ENCODE peak calls at places on chromosomes 16 and 17, in five cellular contexts. A is thyroid gland, Z is tibial nerve, K is GM12891, T is GM12878. V is an unnamed sample.

GRCh38 chr17:66255112-66255511 is 25.9 kb upstream of the APOH start:
- DNase-seq in A (peak; percentile 8), Z (peak; percentile 60), K (no peak), T (no peak), V (peak; percentile 56)

GRCh38 chr17:21168555-21168865 is 41.7 kb downstream of the DHRS7B start:
- DNase-seq in T (no peak), A (no peak), Z (no peak), K (no peak), V (no peak)

GRCh38 chr17:28524476-28525415 is 18.6 kb downstream of the FOXN1 start:
- DNase-seq in T (no peak), Z (no peak), A (peak; percentile 93), K (no peak), V (no peak)

GRCh38 chr16:49183911-49184310 is 97.7 kb downstream of the CBLN1 start:
- DNase-seq in A (peak; percentile 54), T (no peak), K (no peak), Z (no peak), V (peak; percentile 18)

GRCh38 chr16:29311636-29312344 is 94.7 kb downstream of the NPIPB11 start:
- DNase-seq in K (no peak), A (no peak), T (no peak), Z (no peak), V (no peak)

GRCh38 chr16:27766166-27766925 is 216.4 kb downstream of the KATNIP start:
- DNase-seq in T (no peak), A (no peak), K (no peak), Z (no peak), V (no peak)

GRCh38 chr17:69388791-69389442 is 25.6 kb upstream of the MAP2K6 start:
- DNase-seq in A (no peak), Z (no peak), T (no peak), K (no peak), V (no peak)

GRCh38 chr17:17048106-17048505 is 5.8 kb downstream of the MPRIP start:
- DNase-seq in A (no peak), T (no peak), Z (no peak), K (no peak), V (no peak)

GRCh38 chr17:1947743-1948516 is 77.2 kb downstream of the RTN4RL1 start:
- DNase-seq in K (no peak), T (no peak), A (no peak), Z (no peak), V (no peak)

GRCh38 chr17:10103712-10104111 is 94.7 kb downstream of the GAS7 start:
- DNase-seq in T (no peak), Z (no peak), A (no peak), K (no peak), V (no peak)

GRCh38 chr16:85437161-85438052 is 175.7 kb upstream of the GSE1 start:
- DNase-seq in K (no peak), A (no peak), Z (no peak), T (no peak), V (no peak)

GRCh38 chr17:64992325-64992802 is 64.2 kb downstream of the GNA13 start:
- DNase-seq in K (no peak), Z (no peak), A (peak; percentile 63), T (no peak), V (no peak)

GRCh38 chr16:85888405-85889331 is 10.3 kb upstream of the IRF8 start:
- DNase-seq in Z (no peak), A (no peak), T (peak; percentile 89), K (peak; percentile 60), V (no peak)

GRCh38 chr16:49353650-49354049 is 20.0 kb upstream of the C16orf78 start:
- DNase-seq in T (no peak), A (no peak), K (no peak), Z (no peak), V (no peak)

GRCh38 chr16:58533751-58534470 is 18.6 kb downstream of the SETD6 start:
- DNase-seq in K (no peak), T (no peak), Z (no peak), A (no peak), V (no peak)

GRCh38 chr17:7018331-7018964 is 4.4 kb upstream of the BCL6B start:
- DNase-seq in Z (peak; percentile 52), T (no peak), A (no peak), K (no peak), V (no peak)

GRCh38 chr16:82329504-82330192 is 159.6 kb upstream of the MPHOSPH6 start:
- DNase-seq in A (no peak), Z (no peak), T (no peak), K (no peak), V (no peak)

GRCh38 chr17:40886090-40886489 is 1.0 kb upstream of the KRT20 start:
- DNase-seq in Z (no peak), K (no peak), A (no peak), T (no peak), V (no peak)

GRCh38 chr16:57588821-57589220 is 39.6 kb upstream of the ADGRG1 start:
- DNase-seq in Z (no peak), A (no peak), T (no peak), K (no peak), V (no peak)

GRCh38 chr16:24309222-24309905 is 53.2 kb downstream of the CACNG3 start:
- DNase-seq in Z (no peak), K (no peak), A (no peak), T (no peak), V (peak; percentile 18)

GRCh38 chr16:88560722-88561484 is 9.3 kb upstream of the ZC3H18 start:
- DNase-seq in A (no peak), Z (no peak), K (no peak), T (no peak), V (peak; percentile 24)

GRCh38 chr17:56929362-56929969 is 15.6 kb upstream of the TRIM25 start:
- DNase-seq in T (no peak), Z (no peak), A (no peak), K (no peak), V (peak; percentile 19)

DNA sequence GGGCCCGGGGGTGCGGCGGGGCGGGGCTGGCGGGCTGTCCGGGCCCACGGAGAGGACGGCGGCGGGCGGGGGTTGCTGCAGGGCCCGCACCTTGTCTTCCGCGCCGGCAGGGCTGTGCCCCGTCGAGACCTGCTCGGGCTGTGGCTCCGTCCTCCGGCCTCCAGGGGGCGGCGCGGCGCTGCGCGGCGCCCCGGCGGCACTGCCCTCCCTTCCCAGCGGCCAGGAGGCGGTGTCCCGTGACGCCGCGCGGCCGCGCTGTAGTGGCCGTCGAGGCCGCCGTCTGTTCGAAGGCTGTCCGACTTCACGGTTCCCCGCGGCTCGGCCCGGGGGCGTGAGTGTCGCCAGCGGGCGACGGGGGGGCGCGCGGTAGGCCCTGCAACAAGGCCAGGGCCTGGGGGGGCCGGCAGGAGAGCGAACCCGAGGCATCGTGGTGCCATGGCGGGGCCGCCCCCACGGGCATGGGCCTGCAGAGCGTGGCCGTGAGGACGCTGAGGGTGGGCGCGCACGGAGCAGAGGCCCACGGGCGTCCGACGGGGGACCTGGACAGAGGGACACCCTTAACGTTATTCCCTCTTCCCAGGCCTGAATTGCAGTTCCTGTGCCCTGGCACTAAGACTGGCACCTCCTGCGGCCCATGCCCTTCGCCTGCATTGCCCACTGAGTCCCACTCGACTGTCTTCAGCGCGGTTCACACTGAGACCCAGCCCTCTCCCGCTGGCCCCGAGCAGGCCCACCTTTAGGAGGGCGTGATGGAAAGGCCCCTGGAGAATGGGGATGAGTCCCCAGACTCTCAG is at the start of gene PLEKHG4:
- DNase-seq in Z (peak; percentile 37), A (peak; percentile 66), K (peak; percentile 99), T (peak; percentile 13), V (peak; percentile 89)
- TF ChIP-seq POLR2A in Z (no peak), A (no peak), K (no peak), T (peak; percentile 67), V (peak; percentile 47)

GRCh38 chr17:42463976-42464400 is 5.3 kb downstream of the ATP6V0A1 start:
- DNase-seq in K (no peak), A (no peak), Z (no peak), T (no peak), V (no peak)
- TF ChIP-seq POLR2A in K (no peak), A (no peak), Z (no peak), T (no peak), V (no peak)

GRCh38 chr17:47188799-47189731 is at the start of gene CDC27:
- DNase-seq in Z (peak; percentile 100), A (peak; percentile 99), T (peak; percentile 88), K (peak; percentile 78), V (peak; percentile 100)
- TF ChIP-seq POLR2A in Z (peak; percentile 63), A (peak; percentile 88), T (peak; percentile 73), K (peak; percentile 37), V (peak; percentile 88)

GRCh38 chr17:50338645-50339044 is 7.3 kb upstream of the XYLT2 start:
- DNase-seq in K (no peak), T (no peak), A (no peak), Z (no peak), V (no peak)

GRCh38 chr17:50332196-50332595 is 13.7 kb upstream of the XYLT2 start:
- DNase-seq in Z (no peak), T (no peak), K (no peak), A (no peak), V (no peak)

GRCh38 chr17:50339381-50339780 is 6.5 kb upstream of the XYLT2 start:
- DNase-seq in A (no peak), T (no peak), K (no peak), Z (no peak), V (no peak)

GRCh38 chr17:50337956-50338355 is 8.0 kb upstream of the XYLT2 start:
- DNase-seq in K (no peak), T (no peak), A (no peak), Z (no peak), V (no peak)
- TF ChIP-seq POLR2A in K (no peak), T (no peak), A (no peak), Z (no peak), V (no peak)

GRCh38 chr17:4711671-4712111 is 1.3 kb downstream of the ARRB2 start:
- DNase-seq in A (no peak), Z (peak; percentile 56), K (no peak), T (no peak), V (peak; percentile 43)
- TF ChIP-seq POLR2A in A (no peak), Z (no peak), K (no peak), T (no peak), V (no peak)

DNA sequence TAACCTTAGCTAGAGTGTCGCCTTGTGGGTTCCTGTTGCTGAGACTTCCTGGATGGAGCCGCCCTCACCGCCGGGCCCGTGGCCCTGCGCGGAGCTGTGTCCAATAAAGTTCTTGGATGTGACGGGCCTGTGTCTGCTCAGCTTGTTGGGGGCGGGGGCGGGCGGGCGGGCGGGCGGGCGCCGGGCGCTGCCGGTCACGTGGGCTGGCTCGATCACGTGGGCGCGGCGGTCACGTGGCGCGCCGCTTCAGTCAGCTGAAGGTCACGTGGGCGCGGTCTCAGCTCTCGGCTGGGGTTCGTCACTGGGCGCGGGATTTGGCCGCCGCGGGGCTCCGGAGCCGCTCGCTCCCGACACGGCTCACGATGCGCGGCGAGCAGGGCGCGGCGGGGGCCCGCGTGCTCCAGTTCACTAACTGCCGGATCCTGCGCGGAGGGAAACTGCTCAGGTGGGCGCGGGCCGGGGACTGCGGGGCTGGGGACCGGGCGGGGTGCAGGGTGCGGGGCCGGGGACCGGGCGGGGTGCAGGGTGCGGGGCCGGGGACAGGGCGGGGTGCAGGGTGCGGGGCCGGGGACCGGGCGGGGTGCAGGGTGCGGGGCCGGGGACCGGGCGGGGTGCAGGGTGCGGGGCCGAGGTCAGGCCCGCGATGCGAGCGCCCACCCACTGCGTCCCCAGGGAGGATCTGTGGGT is at the start of gene AMDHD2:
- DNase-seq in Z (peak; percentile 92), K (peak; percentile 99), A (peak; percentile 92), T (peak; percentile 34), V (peak; percentile 98)
- TF ChIP-seq POLR2A in Z (peak; percentile 21), K (peak; percentile 73), A (peak; percentile 50), T (peak; percentile 91), V (no peak)

V was measured in erythroblast.